ENCODE peak calls at places on chromosomes 12 and 14, in four cellular contexts. V is endodermal cell, Z is NCI-H2171 treated with DMSO at 0.1 percent for 48 hours, W is GM23248. K is an unnamed sample.

GRCh38 chr12:41663487-41664258 is 475.6 kb downstream of the PDZRN4 start:
- DNase-seq in V (peak), Z (peak), W (peak), K (peak)

GRCh38 chr14:105700622-105701288 is 174.4 kb downstream of the TMEM121 start:
- DNase-seq in V (no peak), Z (no peak), W (no peak), K (no peak)

GRCh38 chr12:106195638-106196037 is 52.2 kb downstream of the CKAP4 start:
- DNase-seq in V (peak), Z (no peak), W (peak), K (peak)

GRCh38 chr14:79279645-79280399 is 931.5 kb downstream of the DIO2 start:
- DNase-seq in V (peak), Z (peak), W (peak), K (peak)

GRCh38 chr14:104876251-104876699 is 11.2 kb downstream of the CEP170B start:
- DNase-seq in V (peak), Z (no peak), W (peak), K (peak)

GRCh38 chr14:50339178-50339804 is 27.2 kb downstream of the DMAC2L start:
- DNase-seq in V (no peak), Z (no peak), W (no peak), K (no peak)

GRCh38 chr14:73253721-73254120 is 16.4 kb downstream of the PAPLN start:
- DNase-seq in V (no peak), Z (no peak), W (no peak), K (no peak)

GRCh38 chr14:90434370-90435020 is 37.7 kb downstream of the CALM1 start:
- DNase-seq in V (no peak), Z (no peak), W (no peak), K (no peak)

GRCh38 chr14:65478596-65478995 is 66.1 kb downstream of the FUT8 start:
- DNase-seq in V (no peak), Z (no peak), W (peak), K (peak)